ENCODE peak calls at places on chromosomes 6 and 20, in nine cellular contexts. G, Z, K, O, H, P, N, I and U are unnamed samples.

GRCh38 chr6:15736023-15736696 is 73.3 kb upstream of the DTNBP1 start:
- DNase-seq in K (no peak), I (no peak), Z (no peak), H (no peak), O (no peak), P (no peak), G (no peak), N (no peak), U (no peak)

GRCh38 chr6:113496157-113496556 is 361.0 kb upstream of the MARCKS start:
- DNase-seq in P (peak; percentile 89), N (no peak), I (no peak), G (peak; percentile 53), H (no peak), K (no peak), Z (no peak), O (no peak), U (no peak)

GRCh38 chr6:106103728-106104109 is 17.6 kb downstream of the PRDM1 start:
- DNase-seq in K (no peak), H (no peak), P (no peak), G (no peak), I (no peak), Z (peak; percentile 47), N (no peak), O (no peak), U (no peak)

GRCh38 chr6:157726892-157727628 is 96.0 kb upstream of the SNX9 start:
- DNase-seq in N (peak; percentile 76), H (no peak), Z (no peak), O (no peak), I (no peak), G (no peak), P (no peak), K (peak; percentile 38), U (no peak)

GRCh38 chr6:44404022-44404714 is 16.7 kb downstream of the CDC5L start:
- DNase-seq in O (no peak), P (no peak), H (no peak), N (no peak), K (no peak), I (no peak), Z (no peak), G (no peak), U (no peak)

GRCh38 chr6:8207191-8207868 is 105.0 kb upstream of the EEF1E1 start:
- DNase-seq in G (no peak), P (no peak), O (no peak), K (no peak), I (no peak), N (no peak), H (no peak), Z (no peak), U (no peak)

GRCh38 chr6:93177451-93177850 is 241.9 kb downstream of the EPHA7 start:
- DNase-seq in I (no peak), G (no peak), N (no peak), K (no peak), O (no peak), H (no peak), P (no peak), Z (no peak), U (no peak)

GRCh38 chr6:121413831-121414368 is 21.5 kb upstream of the GJA1 start:
- DNase-seq in H (no peak), O (no peak), Z (no peak), G (no peak), P (peak; percentile 58), N (no peak), I (no peak), K (peak; percentile 2), U (no peak)

GRCh38 chr20:39289316-39289715 is 327.2 kb downstream of the DHX35 start:
- DNase-seq in I (no peak), Z (peak; percentile 13), P (no peak), G (no peak), O (peak; percentile 17), N (no peak), K (no peak), H (no peak), U (no peak)

GRCh38 chr20:18537651-18538050 is 29.6 kb upstream of the SMIM26 start:
- DNase-seq in G (no peak), H (no peak), I (peak; percentile 36), K (peak; percentile 77), O (no peak), Z (no peak), P (no peak), N (no peak), U (no peak)

GRCh38 chr20:32467506-32468312 is 109.6 kb downstream of the ASXL1 start:
- DNase-seq in K (no peak), Z (no peak), N (no peak), G (no peak), P (no peak), H (no peak), O (no peak), I (no peak), U (no peak)

GRCh38 chr6:15739867-15740266 is 77.0 kb upstream of the DTNBP1 start:
- DNase-seq in N (no peak), G (no peak), I (no peak), P (no peak), H (no peak), K (no peak), O (no peak), Z (no peak), U (no peak)

GRCh38 chr6:138239774-138240173 is 21.5 kb upstream of the PBOV1 start:
- DNase-seq in N (no peak), P (no peak), K (no peak), H (no peak), Z (no peak), G (no peak), I (no peak), O (no peak), U (no peak)

GRCh38 chr6:73739097-73739496 is 43.1 kb downstream of the CD109 start:
- DNase-seq in K (peak; percentile 76), P (peak; percentile 91), O (no peak), N (no peak), G (peak; percentile 28), I (peak; percentile 24), Z (no peak), H (no peak), U (no peak)

GRCh38 chr20:4997207-4997606 is 4.1 kb downstream of the SLC23A2 start:
- DNase-seq in K (no peak), H (no peak), P (no peak), G (no peak), O (no peak), I (no peak), Z (no peak), N (no peak), U (no peak)

GRCh38 chr6:81892911-81893310 is 140.4 kb upstream of the TENT5A start:
- DNase-seq in H (no peak), N (no peak), Z (no peak), K (no peak), I (no peak), G (no peak), O (no peak), P (no peak), U (no peak)

GRCh38 chr6:93746892-93747291 is 327.5 kb upstream of the EPHA7 start:
- DNase-seq in Z (no peak), K (no peak), I (no peak), O (no peak), N (no peak), P (no peak), H (no peak), G (no peak), U (no peak)

GRCh38 chr6:28856617-28857000 is 67.2 kb downstream of the TRIM27 start:
- DNase-seq in Z (no peak), N (no peak), G (no peak), K (no peak), O (no peak), I (no peak), H (no peak), P (no peak), U (no peak)

GRCh38 chr6:35553309-35553708 is 40.6 kb upstream of the TULP1 start:
- DNase-seq in G (no peak), N (no peak), I (no peak), P (no peak), H (no peak), K (no peak), O (no peak), Z (no peak), U (no peak)

GRCh38 chr6:45026003-45026516 is 302.1 kb upstream of the RUNX2 start:
- DNase-seq in O (no peak), N (no peak), H (no peak), P (peak; percentile 64), G (no peak), I (peak; percentile 24), K (peak; percentile 62), Z (no peak), U (no peak)

GRCh38 chr6:63731946-63732735 is 96.5 kb downstream of the PHF3 start:
- DNase-seq in H (no peak), I (peak; percentile 26), Z (no peak), P (peak; percentile 17), K (peak; percentile 40), O (no peak), N (no peak), G (peak; percentile 20), U (no peak)
- TF ChIP-seq CTCF in H (no peak), I (no peak), Z (no peak), P (no peak), K (no peak), O (no peak), N (no peak), G (no peak), U (no peak)

DNA sequence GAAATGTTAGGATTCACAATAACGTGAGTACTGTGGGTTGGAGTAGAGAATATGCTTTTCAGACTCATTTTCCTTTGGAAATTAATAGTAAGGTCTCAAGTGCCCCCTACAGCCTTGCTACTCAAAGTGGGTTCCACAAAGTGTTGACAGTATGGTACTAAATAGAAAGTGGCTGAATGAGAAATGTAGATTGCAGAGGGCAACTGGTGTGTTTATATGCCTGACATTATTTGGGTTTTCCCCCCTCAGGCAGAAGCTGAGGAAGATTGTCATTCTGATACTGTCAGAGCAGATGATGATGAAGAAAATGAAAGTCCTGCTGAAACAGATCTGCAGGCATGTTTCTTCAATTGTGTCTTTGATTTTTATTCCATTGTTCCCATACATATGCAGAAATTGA is 5.6 kb downstream of the FBXO9 start:
- DNase-seq in P (peak; percentile 16), I (no peak), N (no peak), O (no peak), K (no peak), G (no peak), Z (no peak), H (no peak), U (no peak)
- TF ChIP-seq CTCF in P (peak; percentile 4), I (no peak), N (no peak), O (no peak), K (no peak), G (no peak), Z (no peak), H (no peak), U (no peak)

DNA sequence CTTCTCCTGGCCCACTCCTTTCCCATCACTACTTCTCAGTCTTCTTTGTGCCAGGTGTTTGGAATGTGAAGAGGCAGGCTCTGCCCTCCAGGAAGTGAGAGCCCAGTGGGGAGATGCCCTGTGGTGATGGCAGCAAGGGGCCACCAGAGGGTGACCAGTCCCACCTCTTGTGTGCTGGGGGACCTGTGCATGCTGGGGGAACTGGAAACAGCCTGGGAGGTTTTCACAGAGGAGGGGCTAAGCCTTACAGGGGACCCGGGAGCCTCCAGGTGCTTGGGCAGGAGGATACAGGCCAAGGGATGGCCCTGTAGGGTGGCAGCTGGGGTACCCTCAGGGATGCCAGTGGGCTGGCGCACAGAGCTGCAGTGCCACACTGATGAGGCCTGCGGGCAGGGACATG is 72.3 kb downstream of the RAMACL start:
- DNase-seq in P (no peak), G (no peak), N (no peak), I (no peak), Z (peak; percentile 44), H (no peak), O (no peak), K (no peak), U (no peak)
- TF ChIP-seq CTCF in P (peak; percentile 12), G (peak; percentile 46), N (no peak), I (peak; percentile 6), Z (peak; percentile 8), H (no peak), O (no peak), K (peak; percentile 5), U (no peak)

GRCh38 chr6:163712569-163712966 is 298.1 kb downstream of the QKI start:
- DNase-seq in O (no peak), P (no peak), N (no peak), K (peak; percentile 54), Z (no peak), G (no peak), H (no peak), I (no peak), U (no peak)
- TF ChIP-seq CTCF in O (no peak), P (no peak), N (no peak), K (peak; percentile 22), Z (no peak), G (peak; percentile 20), H (no peak), I (no peak), U (no peak)